ENCODE peak calls at places on chromosomes 1 and 21, in six cellular contexts. Z is NCI-H510A treated with DMSO at 0.1 percent for 48 hours, E is neural crest cell, C is aorta, N is progenitor cell of endocrine pancreas, B is A172. O is an unnamed sample.

GRCh38 chr1:245085508-245086095 is 69.2 kb upstream of the KIF26B start:
- DNase-seq in C (no peak), E (no peak), B (peak), Z (no peak), N (no peak), O (no peak)

GRCh38 chr1:22339237-22339636 is 112.4 kb upstream of the ZBTB40 start:
- DNase-seq in C (no peak), E (no peak), Z (no peak), N (no peak), B (no peak), O (no peak)

GRCh38 chr1:21869620-21870121 is 57.6 kb downstream of the LDLRAD2 start:
- DNase-seq in B (peak), Z (peak), C (peak), E (no peak), N (no peak), O (no peak)

GRCh38 chr1:200774311-200774710 is 35.6 kb downstream of the CAMSAP2 start:
- DNase-seq in B (no peak), Z (no peak), C (no peak), N (no peak), E (no peak), O (no peak)

GRCh38 chr1:8222789-8223188 is 95.1 kb upstream of the SLC45A1 start:
- DNase-seq in N (no peak), B (no peak), E (no peak), Z (peak), C (no peak), O (peak)

GRCh38 chr1:230243146-230243545 is 176.1 kb downstream of the GALNT2 start:
- DNase-seq in E (no peak), N (no peak), B (no peak), C (no peak), Z (no peak), O (no peak)

GRCh38 chr1:204723131-204723787 is 37.7 kb upstream of the LRRN2 start:
- DNase-seq in E (no peak), N (no peak), Z (peak), B (no peak), C (no peak), O (no peak)

GRCh38 chr1:15090373-15090772 is 63.2 kb upstream of the TMEM51 start:
- DNase-seq in C (peak), Z (peak), B (peak), E (peak), N (peak), O (peak)

GRCh38 chr1:80217377-80217986 is 1211.0 kb upstream of the ADGRL4 start:
- DNase-seq in N (no peak), E (peak), Z (peak), B (peak), C (no peak), O (peak)

GRCh38 chr1:218829143-218829542 is 344.5 kb upstream of the LYPLAL1 start:
- DNase-seq in E (no peak), N (no peak), B (no peak), C (no peak), Z (no peak), O (no peak)

GRCh38 chr1:211579434-211580302 is 707 bp upstream of the SLC30A1 start:
- DNase-seq in B (peak), Z (peak), N (no peak), C (peak), E (peak), O (peak)

GRCh38 chr1:247797518-247797917 is 26.4 kb downstream of the OR14A16 start:
- DNase-seq in C (no peak), E (no peak), Z (no peak), N (no peak), B (no peak), O (no peak)

GRCh38 chr1:60874703-60875102 is 207.7 kb upstream of the NFIA start:
- DNase-seq in B (peak), C (no peak), E (no peak), N (no peak), Z (no peak), O (no peak)

GRCh38 chr21:45551816-45552695 is 9.8 kb upstream of the SLC19A1 start:
- DNase-seq in C (peak), B (no peak), N (no peak), Z (no peak), E (no peak), O (no peak)

GRCh38 chr1:170200665-170201397 is 55.1 kb downstream of the NTMT2 start:
- DNase-seq in N (no peak), B (no peak), C (no peak), E (no peak), Z (no peak), O (no peak)

GRCh38 chr21:36030581-36031189 is 29.6 kb downstream of the SETD4 start:
- DNase-seq in C (no peak), N (no peak), B (no peak), Z (no peak), E (no peak), O (no peak)

GRCh38 chr1:193321242-193321842 is 134.9 kb upstream of the B3GALT2 start:
- DNase-seq in E (no peak), Z (no peak), B (peak), C (no peak), N (no peak), O (no peak)

GRCh38 chr1:225944951-225945350 is 3.9 kb upstream of the LEFTY2 start:
- DNase-seq in E (no peak), Z (no peak), C (peak), N (no peak), B (no peak), O (no peak)

GRCh38 chr1:1946540-1946939 is 27.5 kb upstream of the TMEM52 start:
- DNase-seq in E (no peak), Z (no peak), B (peak), N (no peak), C (peak), O (no peak)

GRCh38 chr1:56286506-56286905 is 292.9 kb downstream of the PLPP3 start:
- DNase-seq in B (no peak), N (no peak), Z (no peak), C (no peak), E (no peak), O (no peak)

GRCh38 chr1:184152502-184152901 is 101.0 kb downstream of the TSEN15 start:
- DNase-seq in B (peak), E (no peak), C (no peak), Z (no peak), N (no peak), O (no peak)

GRCh38 chr1:38670544-38671122 is 188.9 kb downstream of the RRAGC start:
- DNase-seq in B (no peak), E (no peak), C (no peak), Z (no peak), N (no peak), O (no peak)

GRCh38 chr1:20626524-20626923 is 6.7 kb upstream of the PINK1 start:
- DNase-seq in E (no peak), B (no peak), C (no peak), N (no peak), Z (no peak), O (no peak)

GRCh38 chr1:66777846-66778245 is 23.2 kb downstream of the INSL5 start:
- DNase-seq in C (no peak), B (no peak), Z (no peak), N (no peak), E (no peak), O (no peak)

GRCh38 chr1:186948542-186948941 is 119.8 kb downstream of the PLA2G4A start:
- DNase-seq in E (no peak), B (no peak), N (no peak), C (no peak), Z (no peak), O (no peak)

GRCh38 chr1:198244772-198245171 is 88.0 kb downstream of the NEK7 start:
- DNase-seq in B (no peak), C (no peak), Z (no peak), E (no peak), N (no peak), O (no peak)

GRCh38 chr1:114496091-114496490 is 14.9 kb downstream of the TRIM33 start:
- DNase-seq in Z (no peak), B (no peak), E (no peak), C (no peak), N (no peak), O (no peak)

GRCh38 chr1:53734650-53735211 is 4.2 kb downstream of the GLIS1 start:
- DNase-seq in C (no peak), Z (peak), E (no peak), B (no peak), N (no peak), O (peak)

GRCh38 chr1:215405211-215405610 is 161.9 kb upstream of the KCTD3 start:
- DNase-seq in N (no peak), E (no peak), C (no peak), Z (no peak), B (no peak), O (no peak)

O was measured in NCI-H524.